ENCODE peak calls at places on chromosomes 1 and 21, in nine cellular contexts. Z, K, N, V, H, O, C, M and F are unnamed samples.

GRCh38 chr1:1298861-1299685 is 8.7 kb downstream of the ACAP3 start:
- DNase-seq in Z (no peak), K (no peak), N (no peak), V (no peak), H (no peak), O (no peak), C (peak; percentile 19), M (no peak), F (no peak)

GRCh38 chr1:35390600-35391494 is 122.3 kb downstream of the ZMYM4 start:
- DNase-seq in Z (no peak), K (no peak), N (peak; percentile 26), V (no peak), H (no peak), O (no peak), C (no peak), M (no peak), F (no peak)

GRCh38 chr1:54471588-54471987 is 65.4 kb upstream of the SSBP3 start:
- DNase-seq in Z (no peak), K (no peak), N (no peak), V (no peak), H (no peak), O (no peak), C (no peak), M (no peak), F (no peak)

GRCh38 chr1:8317647-8318360 is at the start of gene SLC45A1:
- DNase-seq in Z (peak; percentile 80), K (no peak), N (peak; percentile 57), V (peak; percentile 64), H (peak; percentile 84), O (peak; percentile 64), C (peak; percentile 44), M (peak; percentile 92), F (peak; percentile 94)

GRCh38 chr1:26861889-26862371 is 1.0 kb upstream of the SFN start:
- DNase-seq in Z (peak; percentile 29), K (no peak), N (no peak), V (no peak), H (no peak), O (no peak), C (no peak), M (no peak), F (no peak)

GRCh38 chr1:111729271-111729921 is 9.8 kb downstream of the INKA2 start:
- DNase-seq in Z (no peak), K (no peak), N (no peak), V (no peak), H (no peak), O (no peak), C (no peak), M (no peak), F (no peak)

GRCh38 chr21:43712268-43712942 is 6.5 kb upstream of the PDXK start:
- DNase-seq in Z (peak; percentile 92), K (no peak), N (peak; percentile 32), V (no peak), H (no peak), O (no peak), C (no peak), M (no peak), F (no peak)

GRCh38 chr1:30111431-30111830 is 612.0 kb downstream of the MATN1 start:
- DNase-seq in Z (peak; percentile 42), K (no peak), N (peak; percentile 41), V (peak; percentile 27), H (peak; percentile 42), O (no peak), C (peak; percentile 18), M (no peak), F (no peak)

GRCh38 chr1:225945564-225945963 is 4.5 kb upstream of the LEFTY2 start:
- DNase-seq in Z (no peak), K (no peak), N (no peak), V (no peak), H (no peak), O (no peak), C (no peak), M (no peak), F (peak; percentile 63)

GRCh38 chr21:16983425-16983824 is 529.4 kb upstream of the CXADR start:
- DNase-seq in Z (no peak), K (no peak), N (no peak), V (no peak), H (no peak), O (no peak), C (peak; percentile 43), M (no peak), F (no peak)

GRCh38 chr1:22653741-22654140 is 705 bp downstream of the C1QB start:
- DNase-seq in Z (no peak), K (no peak), N (no peak), V (no peak), H (no peak), O (no peak), C (no peak), M (no peak), F (no peak)

GRCh38 chr1:225458222-225458631 is 30.4 kb upstream of the LBR start:
- DNase-seq in Z (no peak), K (no peak), N (peak; percentile 91), V (no peak), H (no peak), O (no peak), C (no peak), M (peak; percentile 58), F (no peak)

GRCh38 chr1:202315576-202316168 is 26.1 kb downstream of the UBE2T start:
- DNase-seq in Z (peak; percentile 69), K (no peak), N (peak; percentile 66), V (peak; percentile 72), H (peak; percentile 75), O (peak; percentile 82), C (peak; percentile 79), M (no peak), F (peak; percentile 90)

GRCh38 chr1:103788377-103788776 is 38.7 kb downstream of the AMY1C start:
- DNase-seq in Z (no peak), K (no peak), N (no peak), V (no peak), H (no peak), O (no peak), C (no peak), M (no peak), F (no peak)

GRCh38 chr1:34695580-34695979 is 59.3 kb upstream of the GJB5 start:
- DNase-seq in Z (no peak), K (no peak), N (no peak), V (no peak), H (no peak), O (no peak), C (no peak), M (no peak), F (no peak)

DNA sequence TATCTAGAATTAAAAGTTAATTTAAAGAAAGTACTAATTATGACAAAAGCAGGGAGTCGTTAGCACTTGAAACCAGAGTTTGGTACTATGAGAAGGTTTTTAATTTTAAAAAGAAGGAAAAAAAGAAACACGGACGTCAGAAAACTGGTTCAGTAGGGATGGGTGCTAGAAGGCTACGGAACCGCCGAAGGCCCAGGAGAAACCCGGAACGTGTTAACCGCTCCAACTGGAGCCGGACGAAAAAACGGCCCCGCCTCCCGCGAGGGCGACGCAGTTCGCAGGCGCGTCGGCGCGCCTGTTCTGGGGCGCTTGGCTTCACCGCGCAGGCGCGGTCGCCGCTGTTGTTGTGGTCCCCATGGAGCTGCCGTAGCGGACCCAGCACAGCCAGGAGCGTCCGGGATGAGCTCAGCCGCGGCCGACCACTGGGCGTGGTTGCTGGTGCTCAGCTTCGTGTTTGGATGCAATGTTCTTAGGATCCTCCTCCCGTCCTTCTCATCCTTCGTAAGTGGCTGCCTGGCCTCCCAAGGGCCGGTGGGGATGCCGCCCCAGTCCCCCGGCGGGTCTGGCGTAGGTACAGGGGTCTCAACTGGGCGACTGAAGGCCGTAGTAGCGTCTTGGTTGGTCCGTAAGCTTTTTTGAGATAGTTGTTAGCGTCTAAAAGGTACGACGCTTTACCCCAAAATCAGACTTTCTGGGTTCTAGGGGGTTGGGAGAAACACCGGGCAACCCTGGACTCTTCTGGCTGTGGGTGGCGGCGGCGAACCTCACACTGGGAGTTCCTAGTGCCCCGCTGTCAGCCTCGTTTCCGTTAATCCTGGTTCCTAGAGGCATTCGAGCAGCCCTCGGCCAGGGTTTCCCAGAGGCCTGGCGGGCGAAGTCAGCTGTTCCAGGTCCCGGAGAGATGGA is 31.4 kb upstream of the HMGN1 start:
- DNase-seq in Z (peak; percentile 98), K (no peak), N (peak; percentile 96), V (peak; percentile 86), H (peak; percentile 88), O (peak; percentile 96), C (peak; percentile 95), M (peak; percentile 98), F (peak; percentile 98)
- TF ChIP-seq POLR2A in Z (peak; percentile 56), K (peak; percentile 68), N (peak; percentile 92), V (peak; percentile 65), H (peak; percentile 46), O (peak; percentile 62), C (peak; percentile 86), M (peak; percentile 54), F (peak; percentile 78)

GRCh38 chr1:157368363-157368762 is 184.0 kb downstream of the FCRL5 start:
- DNase-seq in Z (no peak), K (no peak), N (no peak), V (no peak), H (no peak), O (no peak), C (no peak), M (no peak), F (no peak)
- TF ChIP-seq POLR2A in Z (no peak), K (no peak), N (no peak), V (no peak), H (no peak), O (no peak), C (no peak), M (no peak), F (no peak)

DNA sequence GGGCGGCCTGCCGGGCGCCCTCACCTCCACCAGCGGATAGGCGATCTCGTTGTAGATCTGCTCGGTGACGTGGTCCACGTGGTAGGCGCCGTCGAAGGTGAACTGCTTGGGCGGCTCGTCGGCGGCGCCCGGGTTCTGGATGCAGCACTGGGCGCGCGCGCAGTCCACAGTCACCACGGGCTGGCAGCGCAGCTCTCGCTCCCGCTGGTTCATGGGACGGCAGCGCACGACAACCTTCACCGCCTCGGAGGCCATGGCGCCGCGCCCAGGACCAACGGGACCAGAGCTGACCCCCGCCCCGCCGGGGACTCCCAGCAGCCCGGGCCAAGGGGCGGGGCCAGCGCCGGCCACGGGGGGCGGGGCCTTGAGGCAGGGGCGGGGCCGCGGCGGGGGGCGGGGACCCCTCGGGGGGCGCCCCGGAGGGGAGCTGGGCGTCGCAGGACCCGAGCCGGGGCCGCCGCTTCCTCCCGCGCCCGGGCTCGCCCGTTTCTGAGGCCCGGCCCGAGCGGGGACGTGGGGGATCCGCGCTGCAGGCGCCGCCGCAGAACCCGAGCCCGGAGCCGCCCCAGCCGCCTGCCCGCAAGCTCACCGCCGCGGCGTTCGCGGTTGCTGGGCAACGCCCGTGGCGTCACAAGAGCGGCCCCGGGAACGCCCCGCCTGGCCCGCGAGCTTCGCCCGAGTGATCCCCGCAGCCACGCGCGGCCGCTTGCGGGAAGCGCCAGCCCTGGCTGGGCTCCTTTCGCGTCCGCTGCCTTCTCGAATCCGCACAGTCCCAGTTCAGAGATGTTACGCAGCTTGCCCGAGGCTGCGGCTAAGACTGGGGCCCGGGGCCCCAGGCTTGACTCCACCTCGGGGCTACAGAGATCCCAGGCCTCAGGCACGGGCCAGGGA is at the start of gene KIF17:
- DNase-seq in Z (no peak), K (no peak), N (peak; percentile 72), V (peak; percentile 47), H (peak; percentile 87), O (peak; percentile 89), C (peak; percentile 58), M (peak; percentile 89), F (peak; percentile 92)
- TF ChIP-seq POLR2A in Z (no peak), K (no peak), N (no peak), V (no peak), H (no peak), O (no peak), C (no peak), M (no peak), F (no peak)

GRCh38 chr1:32013386-32014198 is at the start of gene KHDRBS1:
- DNase-seq in Z (peak; percentile 98), K (peak; percentile 97), N (peak; percentile 99), V (peak; percentile 96), H (peak; percentile 98), O (peak; percentile 99), C (peak; percentile 100), M (peak; percentile 100), F (peak; percentile 99)
- TF ChIP-seq POLR2A in Z (peak; percentile 78), K (peak; percentile 90), N (peak; percentile 94), V (peak; percentile 85), H (peak; percentile 82), O (peak; percentile 93), C (peak; percentile 67), M (peak; percentile 84), F (peak; percentile 58)